ENCODE peak calls at places on chromosomes 2 and 18, in four cellular contexts. H is neuronal stem cell, P is H9, B is H1. X is an unnamed sample.
A peak's percentile ranks its signal among the peaks of the same experiment; 100 is the strongest.

GRCh38 chr18:74281639-74282358 is 10.0 kb downstream of the CYB5A start:
- DNase-seq in B (no peak), H (no peak), P (no peak), X (peak; percentile 78)

GRCh38 chr2:235194836-235195235 is 243.0 kb downstream of the SH3BP4 start:
- DNase-seq in B (no peak), H (no peak), P (no peak), X (no peak)

GRCh38 chr2:59528525-59528924 is 1024.9 kb downstream of the BCL11A start:
- DNase-seq in H (no peak), P (no peak), B (no peak), X (no peak)

GRCh38 chr2:160652236-160652635 is 158.6 kb upstream of the RBMS1 start:
- DNase-seq in P (no peak), B (no peak), H (no peak), X (no peak)

GRCh38 chr2:85642725-85643124 is 25.3 kb downstream of the SFTPB start:
- DNase-seq in B (no peak), P (no peak), H (no peak), X (no peak)

GRCh38 chr2:217801115-217801531 is 201.7 kb downstream of the TNS1 start:
- DNase-seq in H (no peak), P (no peak), B (no peak), X (no peak)

GRCh38 chr2:159199751-159200465 is 86.6 kb downstream of the WDSUB1 start:
- DNase-seq in P (no peak), H (no peak), B (no peak), X (peak; percentile 20)

GRCh38 chr2:128198666-128199065 is 107.7 kb downstream of the UGGT1 start:
- DNase-seq in B (no peak), H (no peak), P (no peak), X (no peak)

GRCh38 chr2:215950009-215950408 is 63.3 kb downstream of the MREG start:
- DNase-seq in B (no peak), P (no peak), H (no peak), X (peak; percentile 63)

GRCh38 chr2:201185863-201186262 is 2.9 kb downstream of the CASP10 start:
- DNase-seq in P (no peak), B (no peak), H (no peak), X (no peak)

GRCh38 chr18:53698907-53699306 is 525.6 kb downstream of the MBD2 start:
- DNase-seq in P (peak; percentile 46), H (peak; percentile 21), B (no peak), X (peak; percentile 9)

GRCh38 chr2:181627545-181627944 is 29.4 kb downstream of the CERKL start:
- DNase-seq in P (no peak), B (no peak), H (no peak), X (peak; percentile 42)

GRCh38 chr18:48962252-48962856 is 11.6 kb upstream of the SMAD7 start:
- DNase-seq in H (no peak), P (no peak), B (no peak), X (no peak)

GRCh38 chr18:48961547-48961946 is 10.8 kb upstream of the SMAD7 start:
- DNase-seq in B (no peak), P (no peak), H (no peak), X (peak; percentile 82)

GRCh38 chr18:48962857-48963554 is 12.2 kb upstream of the SMAD7 start:
- DNase-seq in P (no peak), B (no peak), H (no peak), X (peak; percentile 69)

GRCh38 chr18:48966523-48966922 is 15.8 kb upstream of the SMAD7 start:
- DNase-seq in B (no peak), H (no peak), P (no peak), X (no peak)

DNA sequence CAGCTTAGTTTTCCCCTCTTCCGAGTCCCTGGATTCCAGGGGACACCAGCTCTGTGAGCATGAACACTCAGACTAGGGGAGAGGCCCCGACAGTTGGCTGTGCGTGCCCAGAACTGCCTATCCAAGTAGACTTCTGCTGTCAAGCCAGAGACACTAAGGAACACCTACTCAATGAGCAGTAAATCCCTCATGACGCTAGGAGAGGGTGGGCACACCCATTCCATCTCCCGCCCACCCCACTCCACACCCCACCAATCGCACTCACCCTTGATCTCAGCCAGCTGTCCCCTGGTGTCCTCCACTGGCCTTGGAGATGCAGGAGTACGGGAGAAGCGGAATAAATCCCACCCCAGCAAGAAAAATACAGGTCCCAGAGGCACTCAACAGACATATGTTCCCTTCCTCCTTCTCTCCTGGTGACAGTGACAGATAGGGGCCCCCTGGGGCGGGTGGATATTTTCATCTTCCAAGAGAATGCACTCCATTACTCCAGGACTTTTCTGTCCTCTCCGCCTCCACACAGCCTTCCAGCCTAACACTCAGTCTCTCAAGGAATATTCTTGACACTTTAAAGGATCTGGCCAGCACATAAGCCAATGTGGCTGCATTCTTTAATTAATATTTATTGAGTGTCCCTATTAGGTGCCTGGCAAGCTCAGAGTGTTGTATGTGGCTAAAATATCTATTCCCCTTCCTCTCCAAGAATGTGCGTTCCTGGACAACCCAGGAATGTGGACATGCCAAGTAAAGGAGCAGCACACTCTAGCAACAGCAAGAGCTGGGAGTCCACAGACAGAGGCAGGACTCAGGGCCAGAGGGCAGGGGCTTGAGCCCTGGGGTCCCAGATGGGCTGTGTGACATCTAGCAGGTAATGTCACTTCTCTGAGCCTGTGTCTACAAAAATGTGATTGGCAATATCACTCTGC is 13.1 kb upstream of the SMAD7 start:
- DNase-seq in H (no peak), P (no peak), B (no peak), X (no peak)
- H3K14ac ChIP-seq in H (no peak overlapping the region), P (no peak overlapping the region), B (no peak overlapping the region), X (no peak overlapping the region)

GRCh38 chr2:44087714-44088092 is 81.0 kb upstream of the PPM1B start:
- DNase-seq in B (no peak), P (no peak), H (no peak), X (peak; percentile 21)
- H2BK12ac ChIP-seq in B (peak overlapping the region; percentile 98), P (peak overlapping the region; percentile 18), H (no peak overlapping the region), X (no peak overlapping the region)

DNA sequence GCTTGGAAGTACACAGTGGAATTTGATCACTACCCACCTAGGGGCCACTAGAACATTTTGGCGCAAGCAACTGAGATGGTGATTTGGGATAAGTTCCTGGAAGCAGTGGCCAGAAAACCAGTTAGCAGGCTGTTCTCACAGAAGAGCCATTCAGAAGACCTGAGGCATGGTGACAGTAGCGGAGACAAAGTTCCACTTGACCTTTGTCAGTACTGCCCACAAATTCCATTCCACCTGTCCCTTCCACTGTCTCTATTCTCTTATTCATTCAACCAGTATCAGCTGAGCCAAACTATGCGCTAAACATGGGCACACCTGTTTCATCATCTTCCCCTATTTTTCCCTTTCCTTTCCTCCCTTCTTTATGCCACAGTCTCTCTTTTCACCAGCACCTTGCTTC is 59.2 kb upstream of the PPP1CB start:
- DNase-seq in H (no peak), B (no peak), P (no peak), X (no peak)
- H3K14ac ChIP-seq in H (no peak overlapping the region), B (no peak overlapping the region), P (no peak overlapping the region), X (no peak overlapping the region)

GRCh38 chr2:157825885-157826284 is 50.2 kb downstream of the ACVR1 start:
- DNase-seq in P (no peak), H (no peak), B (no peak), X (peak; percentile 66)

GRCh38 chr2:157821519-157822131 is 54.5 kb downstream of the ACVR1 start:
- DNase-seq in H (no peak), B (no peak), P (no peak), X (no peak)

GRCh38 chr2:157820202-157820601 is 55.9 kb downstream of the ACVR1 start:
- DNase-seq in H (no peak), B (no peak), P (no peak), X (no peak)

GRCh38 chr2:157822533-157822932 is 53.6 kb downstream of the ACVR1 start:
- DNase-seq in H (no peak), P (no peak), B (no peak), X (no peak)

GRCh38 chr2:157822993-157823392 is 53.1 kb downstream of the ACVR1 start:
- DNase-seq in H (no peak), P (no peak), B (no peak), X (peak; percentile 64)
- H2BK12ac ChIP-seq in H (no peak overlapping the region), P (no peak overlapping the region), B (no peak overlapping the region), X (no peak overlapping the region)

DNA sequence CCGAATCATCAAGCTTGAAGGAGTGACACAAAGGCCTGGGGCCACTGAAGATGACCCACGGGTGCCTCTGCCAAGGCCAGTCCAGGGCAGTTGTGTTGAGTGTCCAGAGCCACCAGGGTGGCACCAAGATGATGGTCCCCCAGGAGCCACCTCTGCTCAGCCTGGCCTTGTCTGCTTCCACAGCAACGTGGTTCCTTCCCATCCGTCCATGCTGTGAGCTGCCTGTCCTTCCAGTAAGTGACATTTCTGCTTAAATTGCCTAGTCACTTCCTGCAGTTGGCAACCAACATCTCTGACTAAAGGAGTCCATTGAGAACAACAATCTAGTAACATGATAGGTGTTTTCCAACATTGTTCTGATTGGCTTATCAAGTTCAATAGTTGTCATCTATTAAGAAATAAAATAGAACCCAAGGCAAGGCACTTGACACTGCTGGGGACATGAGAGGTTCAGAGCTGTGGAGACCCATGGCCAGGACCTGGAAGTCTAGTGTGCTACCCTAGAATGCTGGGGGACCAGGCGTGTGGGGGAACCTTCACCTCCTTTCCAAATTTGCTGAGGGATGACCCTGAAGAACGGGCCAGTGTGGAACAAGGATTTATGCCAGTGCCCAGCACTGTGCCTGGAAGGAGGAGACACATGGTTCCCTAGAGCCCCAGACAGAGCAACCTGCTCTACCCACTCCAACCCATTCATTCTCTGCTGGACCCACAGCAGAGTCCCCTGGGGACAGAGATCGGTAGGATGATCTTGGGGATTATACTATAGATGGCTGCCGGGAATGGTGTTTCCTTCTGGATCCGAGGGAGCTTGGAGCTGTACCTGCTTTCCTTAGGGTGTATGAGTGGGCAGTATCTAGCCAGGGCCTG is 98.9 kb upstream of the EPC2 start:
- DNase-seq in P (no peak), B (no peak), H (no peak), X (no peak)
- H3K14ac ChIP-seq in P (no peak overlapping the region), B (no peak overlapping the region), H (no peak overlapping the region), X (no peak overlapping the region)

GRCh38 chr2:37568565-37568964 is 102.9 kb downstream of the CDC42EP3 start:
- DNase-seq in H (no peak), B (no peak), P (no peak), X (no peak)
- H2BK12ac ChIP-seq in H (no peak overlapping the region), B (no peak overlapping the region), P (no peak overlapping the region), X (no peak overlapping the region)

X was measured in mesenchymal stem cell.